ENCODE peak calls at places on chromosomes 13 and 19, in four cellular contexts. R, M, U and F are unnamed samples.

GRCh38 chr19:7540761-7541480 is 5.4 kb downstream of the PNPLA6 start:
- DNase-seq in R (peak; percentile 56), M (no peak), U (peak; percentile 73), F (no peak)

GRCh38 chr13:109790951-109791605 is 4.7 kb upstream of the IRS2 start:
- DNase-seq in R (no peak), M (peak; percentile 22), U (peak; percentile 70), F (peak; percentile 69)

GRCh38 chr13:25963681-25964080 is 88.1 kb downstream of the SHISA2 start:
- DNase-seq in R (no peak), M (no peak), U (no peak), F (no peak)

GRCh38 chr19:51727349-51727880 is 3.6 kb upstream of the HAS1 start:
- DNase-seq in R (no peak), M (no peak), U (no peak), F (no peak)

GRCh38 chr19:32373614-32374295 is 28.3 kb downstream of the ZNF507 start:
- DNase-seq in R (no peak), M (peak; percentile 100), U (peak; percentile 91), F (peak; percentile 96)

GRCh38 chr13:40813662-40814454 is 24.4 kb downstream of the SLC25A15 start:
- DNase-seq in R (no peak), M (peak; percentile 30), U (peak; percentile 12), F (peak; percentile 3)

GRCh38 chr19:35458821-35459391 is 10.8 kb downstream of the FFAR2 start:
- DNase-seq in R (no peak), M (peak; percentile 92), U (no peak), F (no peak)

GRCh38 chr19:18603255-18603957 is 3.2 kb downstream of the CRLF1 start:
- DNase-seq in R (no peak), M (no peak), U (peak; percentile 60), F (peak; percentile 38)

GRCh38 chr19:1082165-1082927 is 12.8 kb downstream of the POLR2E start:
- DNase-seq in R (peak; percentile 95), M (no peak), U (peak; percentile 97), F (peak; percentile 91)

GRCh38 chr13:70814684-70815083 is 706.4 kb upstream of the KLHL1 start:
- DNase-seq in R (no peak), M (no peak), U (no peak), F (no peak)

GRCh38 chr19:16025108-16026101 is 50.9 kb upstream of the TPM4 start:
- DNase-seq in R (no peak), M (peak; percentile 61), U (peak; percentile 60), F (peak; percentile 64)

GRCh38 chr19:4379383-4380253 is 20.7 kb downstream of the SH3GL1 start:
- DNase-seq in R (no peak), M (no peak), U (no peak), F (peak; percentile 27)

GRCh38 chr13:102913924-102914628 is 68.2 kb downstream of the ERCC5 start:
- DNase-seq in R (no peak), M (no peak), U (no peak), F (no peak)

GRCh38 chr13:70108276-70108845 is at the start of gene KLHL1:
- DNase-seq in R (no peak), M (no peak), U (no peak), F (no peak)

GRCh38 chr19:3342246-3342645 is 24.1 kb upstream of the NFIC start:
- DNase-seq in R (no peak), M (no peak), U (no peak), F (no peak)
- TF ChIP-seq RNF2 in R (no peak), M (no peak), U (no peak), F (no peak)

DNA sequence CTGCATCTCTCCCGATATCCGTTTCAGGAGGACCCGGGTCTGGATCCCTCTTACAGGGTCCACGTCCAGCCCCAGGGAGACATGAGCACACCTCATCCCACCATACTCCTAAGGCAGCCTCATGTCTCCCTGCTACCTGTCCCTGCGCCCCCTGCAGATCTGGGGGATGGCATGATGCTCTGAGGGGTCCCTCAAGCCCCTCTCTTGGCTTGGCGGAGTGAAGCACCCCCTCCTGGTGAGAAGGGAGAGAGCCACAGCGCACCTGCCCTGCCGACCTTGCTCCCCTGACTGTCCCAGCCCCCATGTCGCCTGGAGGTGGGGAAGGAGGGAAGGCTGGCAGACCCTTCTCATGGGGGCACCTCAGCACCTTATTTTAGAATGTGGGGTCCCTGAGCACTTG is 21.5 kb upstream of the ARHGEF7 start:
- DNase-seq in R (no peak), M (no peak), U (no peak), F (no peak)
- TF ChIP-seq PHF8 in R (no peak), M (no peak), U (no peak), F (no peak)

GRCh38 chr13:30904043-30904442 is 2.0 kb upstream of the MEDAG start:
- DNase-seq in R (no peak), M (no peak), U (no peak), F (no peak)

GRCh38 chr13:30906411-30906990 is 430 bp downstream of the MEDAG start:
- DNase-seq in R (no peak), M (no peak), U (no peak), F (no peak)

GRCh38 chr13:30908416-30908980 is 2.4 kb downstream of the MEDAG start:
- DNase-seq in R (no peak), M (no peak), U (no peak), F (no peak)

GRCh38 chr13:30905932-30906383 is at the start of gene MEDAG:
- DNase-seq in R (no peak), M (no peak), U (no peak), F (no peak)

GRCh38 chr13:30907167-30907761 is 1.2 kb downstream of the MEDAG start:
- DNase-seq in R (no peak), M (peak; percentile 6), U (no peak), F (no peak)
- H3K4me3 ChIP-seq in R (no peak overlapping the region), M (no peak overlapping the region), U (no peak overlapping the region), F (no peak overlapping the region)

DNA sequence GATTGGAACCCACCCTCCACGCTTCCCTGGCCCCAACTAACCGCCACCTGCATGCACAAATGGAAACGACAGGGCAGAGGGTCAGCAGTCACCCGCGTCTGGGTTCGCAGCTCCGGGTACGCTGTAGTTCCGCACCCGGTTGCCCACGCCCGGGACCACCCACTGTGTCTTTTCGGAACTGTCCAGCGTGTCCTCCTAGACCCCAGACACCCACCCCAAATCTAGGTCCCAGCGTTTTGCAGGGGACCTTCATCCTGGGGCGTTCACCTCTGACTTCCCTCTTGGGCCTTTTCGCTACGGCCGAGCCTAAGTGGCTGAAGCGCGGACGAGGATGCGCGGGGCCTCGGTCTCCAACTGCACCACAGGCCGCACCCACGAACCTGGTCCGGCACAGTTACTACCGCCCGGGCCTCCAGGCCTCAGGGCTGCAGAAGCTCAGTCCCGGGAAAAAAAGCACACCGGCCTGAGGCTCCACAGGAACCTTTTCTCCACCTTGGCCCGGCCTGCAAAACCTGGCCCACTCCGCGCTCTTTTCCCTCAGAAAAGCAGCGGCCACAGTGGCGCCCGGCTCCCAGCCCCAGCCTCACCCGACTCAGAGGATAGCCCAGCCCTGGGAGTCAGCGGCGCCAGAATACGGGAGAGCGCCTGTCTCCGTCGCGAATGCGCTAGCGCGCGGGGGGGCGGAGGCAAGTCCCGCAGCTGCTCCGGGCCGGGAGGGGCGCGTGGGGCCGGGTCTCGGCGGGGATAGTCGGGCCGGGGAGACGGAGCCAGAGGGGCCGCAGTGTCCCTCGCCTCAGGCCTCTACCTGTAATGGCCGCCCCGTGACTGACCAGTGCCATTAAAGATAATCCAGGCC is at the start of gene ZFP30:
- DNase-seq in R (no peak), M (peak; percentile 81), U (peak; percentile 93), F (peak; percentile 94)
- TF ChIP-seq RNF2 in R (no peak), M (no peak), U (peak; percentile 16), F (no peak)